ENCODE peak calls at places on chromosomes 3 and 15, in nine cellular contexts. G, E, C, H, D, N, A, X and P are unnamed samples.

GRCh38 chr3:161372321-161373260 is 1.3 kb upstream of the SPTSSB start:
- DNase-seq in G (peak), C (no peak), A (no peak), H (no peak), N (peak), D (no peak), X (no peak), E (peak), P (no peak)

GRCh38 chr3:24683090-24683489 is 188.4 kb upstream of the THRB start:
- DNase-seq in N (peak), A (no peak), C (no peak), G (no peak), H (no peak), E (no peak), D (no peak), X (no peak), P (no peak)

GRCh38 chr3:13368834-13369233 is 51.3 kb downstream of the NUP210 start:
- DNase-seq in E (no peak), G (no peak), N (no peak), C (no peak), X (no peak), A (no peak), D (no peak), H (no peak), P (no peak)

GRCh38 chr3:161510510-161511260 is 14.1 kb downstream of the OTOL1 start:
- DNase-seq in A (no peak), X (no peak), H (no peak), N (no peak), D (no peak), C (no peak), G (no peak), E (no peak), P (no peak)

GRCh38 chr15:65055201-65055870 is 10.1 kb downstream of the SLC51B start:
- DNase-seq in G (no peak), D (peak), C (no peak), H (no peak), N (peak), A (no peak), E (no peak), X (no peak), P (no peak)

GRCh38 chr3:45055032-45055410 is 28.9 kb downstream of the CLEC3B start:
- DNase-seq in X (no peak), G (no peak), C (no peak), H (no peak), N (peak), E (no peak), D (peak), A (no peak), P (no peak)

GRCh38 chr3:64473476-64473875 is 214.3 kb downstream of the ADAMTS9 start:
- DNase-seq in C (no peak), X (no peak), A (no peak), G (no peak), N (peak), D (no peak), H (no peak), E (no peak), P (no peak)

GRCh38 chr3:66763294-66763693 is 234.8 kb upstream of the KBTBD8 start:
- DNase-seq in C (peak), H (no peak), N (peak), A (peak), X (no peak), E (no peak), G (no peak), D (peak), P (no peak)

GRCh38 chr3:155233213-155233612 is 60.3 kb downstream of the STRIT1 start:
- DNase-seq in G (peak), X (peak), D (peak), N (peak), H (peak), E (peak), C (no peak), A (peak), P (peak)

GRCh38 chr3:133330043-133330442 is 69.8 kb upstream of the BFSP2 start:
- DNase-seq in N (no peak), H (no peak), E (no peak), D (no peak), G (no peak), A (no peak), C (no peak), X (no peak), P (no peak)

GRCh38 chr3:55296035-55296434 is 191.1 kb downstream of the WNT5A start:
- DNase-seq in E (no peak), X (no peak), A (no peak), H (no peak), G (no peak), C (no peak), N (peak), D (peak), P (no peak)

GRCh38 chr3:155270485-155271342 is 22.8 kb downstream of the STRIT1 start:
- DNase-seq in A (no peak), H (no peak), G (no peak), X (no peak), E (no peak), C (no peak), N (peak), D (peak), P (no peak)

GRCh38 chr3:194091141-194091540 is 44.8 kb upstream of the HES1 start:
- DNase-seq in D (peak), G (no peak), X (no peak), C (no peak), A (no peak), N (peak), E (no peak), H (no peak), P (no peak)

GRCh38 chr15:31598620-31599019 is 272.0 kb downstream of the KLF13 start:
- DNase-seq in A (peak), N (peak), E (peak), C (no peak), H (no peak), G (no peak), D (no peak), X (no peak), P (no peak)

GRCh38 chr3:105518806-105519418 is 152.2 kb downstream of the ALCAM start:
- DNase-seq in X (no peak), G (no peak), D (peak), H (no peak), A (no peak), N (peak), E (peak), C (no peak), P (no peak)

GRCh38 chr3:171113716-171114115 is 87.2 kb upstream of the SLC2A2 start:
- DNase-seq in C (no peak), X (no peak), N (no peak), A (no peak), G (no peak), E (no peak), D (no peak), H (no peak), P (no peak)

GRCh38 chr3:178054505-178054904 is 481.7 kb upstream of the KCNMB2 start:
- DNase-seq in C (no peak), X (no peak), E (no peak), A (no peak), N (no peak), H (no peak), G (no peak), D (no peak), P (no peak)

GRCh38 chr15:31801152-31801551 is 229.2 kb upstream of the CHRNA7 start:
- DNase-seq in E (no peak), A (peak), N (peak), C (no peak), G (no peak), D (no peak), X (peak), H (no peak), P (no peak)

GRCh38 chr3:160860346-160860745 is 104.3 kb downstream of the PPM1L start:
- DNase-seq in X (no peak), H (no peak), G (no peak), C (no peak), D (no peak), A (no peak), E (no peak), N (no peak), P (no peak)

DNA sequence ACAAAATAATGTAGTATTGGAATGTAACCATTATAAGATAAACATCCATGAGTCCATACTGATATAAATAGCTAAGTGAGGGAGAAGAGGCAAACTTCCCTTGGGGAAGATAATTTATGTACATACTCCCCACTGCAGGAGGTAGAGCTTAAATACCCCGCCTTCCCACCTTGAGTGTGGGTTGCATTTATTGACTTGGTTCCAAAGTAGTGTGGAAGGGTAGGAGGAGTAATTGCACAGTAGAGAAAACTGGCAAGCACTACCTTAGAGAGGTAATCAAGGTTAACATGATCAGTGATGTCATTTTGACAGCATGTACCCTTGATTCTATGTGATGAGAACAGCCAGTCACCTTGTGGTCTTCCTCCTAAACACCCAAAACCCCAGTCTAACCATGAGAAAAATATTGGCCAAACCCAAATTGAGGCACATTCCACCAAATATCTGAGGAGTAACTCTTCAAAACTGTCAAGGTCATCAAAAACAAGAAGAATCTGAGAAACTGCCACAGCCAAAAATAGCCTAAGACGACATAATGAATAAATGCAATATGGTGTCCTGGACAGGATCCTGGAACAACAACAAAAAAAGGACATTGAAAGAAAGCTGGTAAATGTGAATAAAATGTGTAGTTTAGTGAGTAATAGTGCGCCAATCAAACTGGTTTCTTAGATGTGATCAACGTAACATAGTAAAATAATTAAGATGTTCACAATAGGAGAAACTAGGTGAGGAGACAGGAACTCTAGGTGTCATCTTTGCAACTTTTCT is 774 bp upstream of the CNOT10 start:
- DNase-seq in G (no peak), A (no peak), C (no peak), H (no peak), E (no peak), D (no peak), X (no peak), N (no peak), P (no peak)
- H3K27ac ChIP-seq in G (peak), A (no peak), C (peak), H (peak), E (peak), D (peak), X (peak), N (peak), P (peak)

GRCh38 chr3:69087030-69087791 is 2.5 kb downstream of the ARL6IP5 start:
- DNase-seq in C (no peak), E (no peak), X (no peak), N (no peak), G (no peak), H (no peak), D (no peak), A (no peak), P (no peak)

GRCh38 chr3:69085543-69086132 is 901 bp downstream of the ARL6IP5 start:
- DNase-seq in G (peak), E (peak), X (no peak), N (peak), A (no peak), D (no peak), H (peak), C (peak), P (no peak)

GRCh38 chr3:69086133-69086722 is 1.5 kb downstream of the ARL6IP5 start:
- DNase-seq in A (peak), X (peak), N (peak), D (peak), H (peak), G (peak), E (peak), C (peak), P (peak)

GRCh38 chr3:69090021-69090420 is 5.3 kb downstream of the ARL6IP5 start:
- DNase-seq in X (no peak), H (no peak), G (no peak), C (no peak), A (no peak), N (peak), D (peak), E (no peak), P (no peak)

DNA sequence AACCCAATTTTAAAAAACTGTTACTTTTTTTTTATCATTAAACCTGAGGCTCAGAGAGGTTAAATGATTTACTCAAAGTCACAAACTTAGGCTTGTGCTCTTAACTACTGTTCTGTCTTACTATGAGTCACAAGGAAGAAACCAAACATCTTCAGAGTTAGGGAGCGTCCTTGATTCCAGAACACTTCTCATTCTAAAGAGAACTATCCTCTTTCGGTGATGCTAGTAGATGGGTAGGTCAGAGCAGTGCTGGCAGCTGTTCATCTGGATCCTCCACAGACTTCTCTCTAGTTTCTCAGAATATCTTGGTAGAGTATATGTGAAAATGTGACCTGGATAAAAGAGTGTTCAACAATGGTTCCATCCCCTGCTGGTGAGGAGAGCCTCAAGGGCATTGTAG is 3.3 kb downstream of the ARL6IP5 start:
- DNase-seq in A (no peak), H (no peak), D (peak), X (no peak), E (no peak), C (no peak), N (peak), G (no peak), P (no peak)
- H3K4me3 ChIP-seq in A (no peak), H (peak), D (no peak), X (no peak), E (no peak), C (peak), N (peak), G (peak), P (peak)

GRCh38 chr3:135460273-135460672 is 505.3 kb upstream of the PPP2R3A start:
- DNase-seq in H (no peak), X (no peak), A (no peak), G (no peak), N (no peak), D (no peak), C (no peak), E (no peak), P (no peak)
- H3K27ac ChIP-seq in H (no peak), X (no peak), A (no peak), G (no peak), N (no peak), D (no peak), C (no peak), E (no peak), P (no peak)

GRCh38 chr3:15356186-15356585 is 23.8 kb upstream of the SH3BP5 start:
- DNase-seq in A (no peak), C (no peak), H (no peak), E (peak), X (no peak), N (peak), D (peak), G (no peak), P (no peak)

GRCh38 chr3:15360786-15361493 is 28.6 kb upstream of the SH3BP5 start:
- DNase-seq in H (no peak), N (peak), D (peak), G (no peak), C (no peak), X (no peak), E (no peak), A (no peak), P (no peak)

GRCh38 chr3:15367059-15367458 is 34.7 kb upstream of the SH3BP5 start:
- DNase-seq in A (no peak), E (no peak), G (no peak), N (peak), D (peak), X (no peak), H (no peak), C (no peak), P (no peak)

GRCh38 chr3:15359677-15360397 is 27.5 kb upstream of the SH3BP5 start:
- DNase-seq in D (no peak), C (no peak), N (no peak), E (no peak), H (no peak), A (no peak), G (no peak), X (no peak), P (no peak)

GRCh38 chr3:15361494-15362214 is 29.3 kb upstream of the SH3BP5 start:
- DNase-seq in E (no peak), G (no peak), C (no peak), H (no peak), A (no peak), X (no peak), N (peak), D (peak), P (no peak)
- H3K4me3 ChIP-seq in E (no peak), G (no peak), C (no peak), H (no peak), A (no peak), X (no peak), N (no peak), D (no peak), P (no peak)

GRCh38 chr3:184742676-184743135 is 30.8 kb upstream of the MAGEF1 start:
- DNase-seq in A (no peak), D (no peak), G (no peak), X (no peak), E (peak), C (peak), H (peak), N (no peak), P (no peak)
- H3K27ac ChIP-seq in A (no peak), D (no peak), G (no peak), X (no peak), E (peak), C (no peak), H (no peak), N (no peak), P (no peak)

GRCh38 chr15:73752817-73753214 is 335 bp downstream of the INSYN1 start:
- DNase-seq in A (no peak), X (no peak), E (peak), G (no peak), H (no peak), C (no peak), D (no peak), N (peak), P (no peak)

GRCh38 chr15:73750951-73751350 is 2.2 kb downstream of the INSYN1 start:
- DNase-seq in A (no peak), E (no peak), D (no peak), H (no peak), C (no peak), N (no peak), X (no peak), G (no peak), P (no peak)

GRCh38 chr15:73753250-73754130 is at the start of gene INSYN1:
- DNase-seq in X (peak), E (peak), N (peak), D (peak), C (no peak), A (no peak), H (no peak), G (peak), P (no peak)

GRCh38 chr15:73751481-73751880 is 1.7 kb downstream of the INSYN1 start:
- DNase-seq in C (no peak), G (no peak), E (no peak), N (no peak), X (no peak), H (no peak), D (no peak), A (no peak), P (no peak)

DNA sequence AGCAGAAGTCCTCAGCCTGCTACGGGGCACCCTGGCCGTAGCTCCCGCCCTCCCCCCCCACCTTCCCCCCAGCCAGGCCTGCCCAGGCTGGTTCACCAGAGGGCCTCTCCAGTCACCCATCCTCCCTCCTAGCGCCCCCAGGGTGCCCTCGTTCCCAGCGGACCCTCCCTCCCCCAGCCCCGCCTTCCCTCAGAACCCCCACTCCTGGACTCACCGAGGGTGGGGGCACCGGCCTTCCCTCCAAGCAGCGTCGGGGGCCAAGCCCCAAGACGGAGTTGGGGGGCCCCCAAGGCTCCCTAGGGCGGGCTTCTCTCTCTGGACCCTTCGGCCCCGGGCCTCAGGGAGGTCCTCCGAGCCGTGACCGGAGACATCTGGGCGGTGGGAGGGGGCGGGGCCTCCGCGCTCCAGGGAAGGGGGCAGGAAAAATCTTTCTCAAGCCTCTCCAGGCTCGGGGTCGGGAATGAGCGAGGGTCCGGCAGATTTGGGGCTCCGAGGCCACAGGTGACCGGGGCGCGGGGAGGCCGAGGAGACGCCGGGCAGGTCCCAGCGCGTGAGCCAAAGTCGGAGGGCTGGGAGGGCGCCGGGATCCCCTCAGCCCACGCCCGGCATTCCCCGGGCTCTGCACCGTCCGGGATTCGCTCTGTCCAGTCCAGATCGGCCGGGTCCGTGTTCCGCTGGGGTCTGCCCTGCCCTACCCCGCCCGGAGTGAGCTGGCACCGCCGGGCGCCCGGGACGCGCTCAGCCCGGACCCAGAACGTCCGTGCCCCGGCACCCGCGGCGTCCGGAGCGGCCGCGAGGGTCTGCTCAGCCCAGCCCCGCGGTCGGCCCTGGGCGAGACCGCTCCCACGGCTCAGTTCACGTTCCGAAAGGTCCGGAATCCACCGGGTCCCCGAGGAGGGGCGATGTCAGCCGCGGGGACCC is 995 bp downstream of the INSYN1 start:
- DNase-seq in X (no peak), H (no peak), C (no peak), N (peak), G (no peak), A (no peak), E (no peak), D (no peak), P (no peak)
- H3K4me3 ChIP-seq in X (no peak), H (peak), C (peak), N (no peak), G (peak), A (peak), E (peak), D (peak), P (peak)

GRCh38 chr15:99453646-99454045 is 112.1 kb upstream of the MEF2A start:
- DNase-seq in D (no peak), X (no peak), C (no peak), G (no peak), E (no peak), N (no peak), A (no peak), H (peak), P (no peak)
- H3K27ac ChIP-seq in D (no peak), X (peak), C (peak), G (peak), E (no peak), N (no peak), A (peak), H (peak), P (peak)

DNA sequence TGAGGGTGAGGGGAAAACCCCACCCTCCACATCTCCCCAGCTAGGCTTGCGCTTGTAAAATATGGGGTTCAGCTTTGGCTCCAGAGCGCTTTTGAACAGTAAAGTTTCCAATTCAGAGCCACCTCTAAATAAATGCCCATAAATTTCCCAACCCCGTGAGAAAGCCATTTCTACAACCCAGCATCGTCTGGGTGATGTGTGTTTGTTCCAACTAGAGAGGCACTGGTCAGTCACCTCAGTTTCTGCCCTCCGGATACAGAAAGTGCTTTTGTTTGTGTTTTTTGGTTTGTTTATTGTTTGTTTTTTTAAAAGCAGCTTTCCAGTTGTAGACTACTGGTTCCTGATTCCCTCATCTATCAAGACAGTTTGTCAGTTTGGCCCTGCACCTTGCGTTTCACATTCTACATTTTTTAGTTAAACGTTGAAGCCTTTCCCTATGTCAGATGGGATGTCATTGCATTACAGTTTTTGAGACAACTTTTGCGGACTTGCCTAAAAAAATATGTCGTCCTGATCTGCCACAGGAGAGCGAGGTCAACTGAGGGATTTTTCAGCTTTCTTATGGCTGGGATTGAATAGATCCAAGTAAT is 15.0 kb upstream of the SOX2 start:
- DNase-seq in A (no peak), D (no peak), X (no peak), N (no peak), G (no peak), H (no peak), E (no peak), C (no peak), P (no peak)
- H3K4me3 ChIP-seq in A (no peak), D (peak), X (no peak), N (no peak), G (no peak), H (peak), E (no peak), C (peak), P (no peak)

GRCh38 chr3:187107989-187108388 is 31.3 kb downstream of the RPL39L start:
- DNase-seq in N (peak), G (no peak), E (no peak), C (no peak), X (no peak), D (no peak), A (no peak), H (no peak), P (peak)
- H3K27ac ChIP-seq in N (no peak), G (no peak), E (no peak), C (no peak), X (no peak), D (no peak), A (no peak), H (peak), P (peak)